ENCODE peak calls at places on chromosomes 6 and 20, in four cellular contexts. One of them, this sample, is unnamed.

GRCh38 chr20:18224968-18225568 is 63.3 kb upstream of the ZNF133 start:
- DNase-seq in HepG2: peak
- DNase-seq in K562: no peak
- DNase-seq in H1: no peak
- DNase-seq in this sample: peak

GRCh38 chr20:45924391-45925261 is 9.9 kb upstream of the PCIF1 start:
- DNase-seq in HepG2: peak
- DNase-seq in K562: no peak
- DNase-seq in H1: no peak
- DNase-seq in this sample: no peak

GRCh38 chr6:15400572-15401004 is 154.7 kb downstream of the JARID2 start:
- DNase-seq in HepG2: no peak
- DNase-seq in K562: peak
- DNase-seq in H1: no peak
- DNase-seq in this sample: no peak

GRCh38 chr20:35462351-35462750 is 7.0 kb downstream of the CEP250 start:
- DNase-seq in HepG2: no peak
- DNase-seq in K562: peak
- DNase-seq in H1: no peak
- DNase-seq in this sample: no peak

GRCh38 chr20:34472246-34472925 is 43.8 kb upstream of the DYNLRB1 start:
- DNase-seq in HepG2: no peak
- DNase-seq in K562: peak
- DNase-seq in H1: no peak
- DNase-seq in this sample: peak

GRCh38 chr20:24095753-24096152 is 107.2 kb upstream of the GGTLC1 start:
- DNase-seq in HepG2: no peak
- DNase-seq in K562: no peak
- DNase-seq in H1: no peak
- DNase-seq in this sample: no peak

GRCh38 chr6:24743265-24743943 is 24.4 kb upstream of the C6orf62 start:
- DNase-seq in HepG2: no peak
- DNase-seq in K562: peak
- DNase-seq in H1: no peak
- DNase-seq in this sample: peak

GRCh38 chr6:20943922-20944321 is 409.7 kb downstream of the CDKAL1 start:
- DNase-seq in HepG2: no peak
- DNase-seq in K562: no peak
- DNase-seq in H1: no peak
- DNase-seq in this sample: no peak

GRCh38 chr6:9518433-9518832 is 896.4 kb downstream of the TFAP2A start:
- DNase-seq in HepG2: no peak
- DNase-seq in K562: no peak
- DNase-seq in H1: no peak
- DNase-seq in this sample: no peak

GRCh38 chr6:111566873-111567517 is 38.7 kb downstream of the TRAF3IP2 start:
- DNase-seq in HepG2: no peak
- DNase-seq in K562: no peak
- DNase-seq in H1: no peak
- DNase-seq in this sample: no peak

DNA sequence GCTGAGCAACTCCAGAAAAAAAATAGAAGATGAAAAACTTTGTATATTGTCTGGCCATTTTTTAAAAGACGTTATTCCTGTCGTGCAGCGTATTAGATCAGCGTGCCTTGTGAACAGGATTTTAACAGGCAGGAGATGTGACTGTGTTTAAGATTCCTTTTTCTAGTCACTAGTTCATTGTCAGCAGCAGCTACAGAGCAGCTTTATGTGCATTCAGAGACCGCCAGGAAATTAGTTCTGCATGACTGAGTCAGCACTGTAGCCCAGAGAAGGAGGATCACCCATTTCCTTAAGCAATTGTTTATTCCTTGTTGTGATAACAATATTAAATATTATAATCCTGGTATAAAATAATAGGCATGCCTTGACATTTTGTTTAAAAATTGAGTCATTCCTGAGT is 75.4 kb upstream of the ADGRB3 start:
- DNase-seq in HepG2: no peak
- DNase-seq in K562: peak
- DNase-seq in H1: no peak
- DNase-seq in this sample: no peak
- TF ChIP-seq FOSL1 in HepG2: no peak
- TF ChIP-seq FOSL1 in K562: no peak
- TF ChIP-seq FOSL1 in H1: no peak
- TF ChIP-seq FOSL1 in this sample: no peak

GRCh38 chr6:55009114-55009513 is 162.5 kb downstream of the FAM83B start:
- DNase-seq in HepG2: no peak
- DNase-seq in K562: no peak
- DNase-seq in H1: no peak
- DNase-seq in this sample: no peak
- TF ChIP-seq YY1 in HepG2: no peak
- TF ChIP-seq YY1 in K562: no peak
- TF ChIP-seq YY1 in H1: no peak
- TF ChIP-seq YY1 in this sample: no peak

DNA sequence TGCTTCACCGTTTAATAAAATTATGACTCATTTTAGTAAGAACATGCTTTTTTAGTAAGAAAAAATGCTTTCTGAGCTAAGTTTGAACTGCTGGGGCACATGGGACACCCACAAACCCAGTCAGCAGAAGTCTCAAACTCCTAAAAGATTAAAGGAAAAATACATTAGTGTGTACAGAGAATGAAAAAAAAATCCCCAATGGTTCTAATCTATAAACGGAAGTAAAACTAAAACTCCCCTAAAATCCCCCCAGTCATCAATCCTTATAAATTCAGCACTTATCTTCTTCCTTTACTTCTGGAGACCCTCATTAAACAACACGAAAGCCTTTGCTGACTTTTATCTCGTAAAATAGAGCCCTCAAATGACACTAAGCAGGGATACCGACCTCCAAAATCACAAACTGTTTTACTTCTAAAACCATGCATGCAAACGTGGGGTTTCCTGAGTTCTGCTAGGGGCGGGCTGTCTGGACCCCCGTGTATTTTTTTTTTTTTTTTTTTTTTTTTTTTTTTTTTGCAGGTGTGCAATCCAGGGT is 1.1 kb upstream of the MYB start:
- DNase-seq in HepG2: no peak
- DNase-seq in K562: no peak
- DNase-seq in H1: no peak
- DNase-seq in this sample: no peak
- TF ChIP-seq FOSL1 in HepG2: no peak
- TF ChIP-seq FOSL1 in K562: no peak
- TF ChIP-seq FOSL1 in H1: no peak
- TF ChIP-seq FOSL1 in this sample: no peak

GRCh38 chr6:34657307-34657978 is 39.1 kb downstream of the ILRUN start:
- DNase-seq in HepG2: peak
- DNase-seq in K562: peak
- DNase-seq in H1: no peak
- DNase-seq in this sample: no peak

GRCh38 chr6:34658605-34659218 is 37.9 kb downstream of the ILRUN start:
- DNase-seq in HepG2: no peak
- DNase-seq in K562: no peak
- DNase-seq in H1: no peak
- DNase-seq in this sample: no peak

GRCh38 chr6:34654061-34654460 is 42.5 kb downstream of the ILRUN start:
- DNase-seq in HepG2: no peak
- DNase-seq in K562: no peak
- DNase-seq in H1: no peak
- DNase-seq in this sample: no peak

GRCh38 chr6:34656378-34657036 is 40.1 kb downstream of the ILRUN start:
- DNase-seq in HepG2: peak
- DNase-seq in K562: peak
- DNase-seq in H1: no peak
- DNase-seq in this sample: no peak

GRCh38 chr6:34657037-34657306 is 39.6 kb downstream of the ILRUN start:
- DNase-seq in HepG2: no peak
- DNase-seq in K562: no peak
- DNase-seq in H1: no peak
- DNase-seq in this sample: no peak
- TF ChIP-seq YY1 in HepG2: no peak
- TF ChIP-seq YY1 in K562: no peak
- TF ChIP-seq YY1 in H1: no peak
- TF ChIP-seq YY1 in this sample: no peak

GRCh38 chr20:36569847-36570429 is 3.5 kb upstream of the TGIF2 start:
- DNase-seq in HepG2: no peak
- DNase-seq in K562: peak
- DNase-seq in H1: no peak
- DNase-seq in this sample: no peak
- TF ChIP-seq FOSL1 in HepG2: no peak
- TF ChIP-seq FOSL1 in K562: peak
- TF ChIP-seq FOSL1 in H1: no peak
- TF ChIP-seq FOSL1 in this sample: no peak